ENCODE peak calls at places on chromosomes 7 and 10, in four cellular contexts. T, P, Z and S are unnamed samples.

GRCh38 chr10:86104611-86105145 is 261.9 kb downstream of the GRID1 start:
- DNase-seq in T (no peak), Z (no peak), P (no peak), S (no peak)

GRCh38 chr7:133290041-133290440 is 37.2 kb downstream of the EXOC4 start:
- DNase-seq in Z (no peak), P (no peak), T (no peak), S (no peak)

GRCh38 chr10:78471723-78472541 is 438.3 kb downstream of the RPS24 start:
- DNase-seq in P (no peak), T (no peak), Z (no peak), S (peak; percentile 51)

GRCh38 chr10:35335718-35336083 is 608 bp upstream of the CCNY start:
- DNase-seq in Z (peak; percentile 29), T (no peak), P (no peak), S (no peak)

GRCh38 chr10:47243791-47244190 is 56.2 kb upstream of the GDF10 start:
- DNase-seq in P (no peak), Z (no peak), T (no peak), S (no peak)

GRCh38 chr10:8150401-8150905 is 96.0 kb downstream of the GATA3 start:
- DNase-seq in P (no peak), Z (no peak), T (no peak), S (no peak)

GRCh38 chr7:113774182-113774807 is 144.5 kb downstream of the PPP1R3A start:
- DNase-seq in Z (peak; percentile 85), T (peak; percentile 17), P (peak; percentile 41), S (peak; percentile 58)

GRCh38 chr7:29500719-29501118 is 62.9 kb upstream of the PRR15 start:
- DNase-seq in P (no peak), T (no peak), Z (no peak), S (no peak)

GRCh38 chr7:188174-188573 is 4.2 kb upstream of the FAM20C start:
- DNase-seq in T (no peak), Z (no peak), P (no peak), S (no peak)

GRCh38 chr10:56823849-56824248 is 462.8 kb upstream of the ZWINT start:
- DNase-seq in P (peak; percentile 1), T (no peak), Z (peak; percentile 50), S (peak; percentile 2)

GRCh38 chr10:97904576-97904975 is 54.9 kb downstream of the GOLGA7B start:
- DNase-seq in T (no peak), P (no peak), Z (no peak), S (no peak)

GRCh38 chr7:26186364-26187311 is 13.9 kb downstream of the HNRNPA2B1 start:
- DNase-seq in Z (no peak), T (no peak), P (no peak), S (no peak)

GRCh38 chr10:132298038-132298935 is 9.5 kb downstream of the STK32C start:
- DNase-seq in Z (no peak), P (no peak), T (no peak), S (no peak)

GRCh38 chr7:105454058-105454739 is 65.5 kb upstream of the SRPK2 start:
- DNase-seq in T (no peak), Z (no peak), P (no peak), S (no peak)

GRCh38 chr7:123689250-123689649 is 33.6 kb downstream of the LMOD2 start:
- DNase-seq in P (no peak), T (no peak), Z (no peak), S (no peak)

GRCh38 chr10:89633484-89633883 is 11.6 kb downstream of the PANK1 start:
- DNase-seq in T (no peak), P (no peak), Z (no peak), S (no peak)

GRCh38 chr10:97333601-97334369 is 744 bp downstream of the FRAT2 start:
- DNase-seq in Z (no peak), T (peak; percentile 60), P (no peak), S (peak; percentile 36)

GRCh38 chr7:137867289-137867688 is 20.5 kb upstream of the DGKI start:
- DNase-seq in T (no peak), Z (no peak), P (no peak), S (no peak)

GRCh38 chr10:53023411-53023810 is 250.8 kb upstream of the MBL2 start:
- DNase-seq in T (no peak), P (no peak), Z (no peak), S (no peak)

GRCh38 chr7:138169441-138169851 is 93.2 kb downstream of the AKR1D1 start:
- DNase-seq in T (no peak), Z (no peak), P (no peak), S (no peak)

GRCh38 chr7:8937204-8937603 is 503.8 kb downstream of the NXPH1 start:
- DNase-seq in P (no peak), T (no peak), Z (no peak), S (no peak)

GRCh38 chr10:129258570-129258969 is 208.5 kb upstream of the MGMT start:
- DNase-seq in Z (no peak), P (no peak), T (no peak), S (no peak)

GRCh38 chr7:29285451-29285807 is 90.9 kb downstream of the CHN2 start:
- DNase-seq in T (no peak), P (peak; percentile 59), Z (no peak), S (peak; percentile 99)

GRCh38 chr10:73889014-73889413 is 14.7 kb upstream of the CAMK2G start:
- DNase-seq in Z (no peak), P (peak; percentile 80), T (peak; percentile 60), S (peak; percentile 77)

GRCh38 chr7:2821842-2822507 is 22.1 kb downstream of the GNA12 start:
- DNase-seq in P (no peak), Z (no peak), T (no peak), S (no peak)

GRCh38 chr7:107394831-107395230 is 75.0 kb upstream of the GPR22 start:
- DNase-seq in Z (no peak), T (no peak), P (no peak), S (no peak)

GRCh38 chr7:99737726-99738125 is 2.7 kb upstream of the CYP3A7 start:
- DNase-seq in T (no peak), P (peak; percentile 29), Z (no peak), S (no peak)

GRCh38 chr7:69067397-69067796 is 530.9 kb upstream of the AUTS2 start:
- DNase-seq in T (no peak), P (peak; percentile 4), Z (no peak), S (peak; percentile 17)

GRCh38 chr7:11707606-11708193 is 124.3 kb downstream of the THSD7A start:
- DNase-seq in T (no peak), Z (no peak), P (no peak), S (no peak)

GRCh38 chr7:43513236-43513635 is 69.7 kb upstream of the STK17A start:
- DNase-seq in T (no peak), Z (no peak), P (no peak), S (no peak)

GRCh38 chr7:71752171-71752935 is 620.4 kb downstream of the GALNT17 start:
- DNase-seq in Z (peak; percentile 58), T (peak; percentile 52), P (no peak), S (peak; percentile 21)

GRCh38 chr7:37448057-37448636 is 517 bp downstream of the ELMO1 start:
- DNase-seq in T (no peak), Z (peak; percentile 26), P (no peak), S (no peak)

GRCh38 chr10:89889610-89890009 is 188.2 kb downstream of the KIF20B start:
- DNase-seq in Z (no peak), P (no peak), T (no peak), S (no peak)

GRCh38 chr7:42400373-42400772 is 163.4 kb upstream of the GLI3 start:
- DNase-seq in T (no peak), P (no peak), Z (no peak), S (no peak)

GRCh38 chr7:141702047-141702567 is at the start of gene DENND11:
- DNase-seq in P (peak; percentile 74), Z (peak; percentile 68), T (peak; percentile 60), S (peak; percentile 44)

GRCh38 chr10:86450806-86451603 is 70.6 kb downstream of the WAPL start:
- DNase-seq in P (no peak), T (no peak), Z (no peak), S (no peak)

GRCh38 chr7:70497793-70498192 is 634.2 kb upstream of the GALNT17 start:
- DNase-seq in P (no peak), Z (no peak), T (no peak), S (no peak)

GRCh38 chr7:156156734-156157408 is 344.6 kb upstream of the SHH start:
- DNase-seq in Z (peak; percentile 27), P (peak; percentile 41), T (peak; percentile 54), S (peak; percentile 56)

GRCh38 chr7:121023683-121024507 is 35.4 kb downstream of the CPED1 start:
- DNase-seq in Z (no peak), T (no peak), P (peak; percentile 38), S (no peak)

GRCh38 chr10:83991986-83992753 is 147.1 kb upstream of the GHITM start:
- DNase-seq in P (no peak), Z (peak; percentile 21), T (peak; percentile 16), S (peak; percentile 25)